ENCODE peak calls at places on chromosomes 3 and 15, in six cellular contexts. P, Q, E, L, J and H are unnamed samples.
A peak's percentile ranks its signal among the peaks of the same experiment; 100 is the strongest.

GRCh38 chr3:72487078-72487765 is 361.0 kb downstream of the SHQ1 start:
- DNase-seq in J (no peak), P (no peak), E (peak; percentile 27), Q (peak; percentile 45), L (peak; percentile 46), H (no peak)

GRCh38 chr3:126848991-126849390 is 133.9 kb upstream of the PLXNA1 start:
- DNase-seq in L (no peak), P (no peak), J (no peak), Q (no peak), E (no peak), H (no peak)

GRCh38 chr3:8972614-8973013 is 9.3 kb upstream of the RAD18 start:
- DNase-seq in L (no peak), J (no peak), P (no peak), E (peak; percentile 5), Q (no peak), H (no peak)

GRCh38 chr15:100918690-100919480 is at the start of gene LRRK1:
- DNase-seq in L (peak; percentile 43), P (peak; percentile 33), J (no peak), E (no peak), Q (peak; percentile 48), H (peak; percentile 34)

GRCh38 chr3:119731545-119732343 is 28.9 kb downstream of the CFAP91 start:
- DNase-seq in J (no peak), P (no peak), E (no peak), L (no peak), Q (no peak), H (no peak)

GRCh38 chr3:48411041-48411588 is 18.8 kb downstream of the PLXNB1 start:
- DNase-seq in J (no peak), E (no peak), L (no peak), Q (peak; percentile 1), P (no peak), H (no peak)

GRCh38 chr3:48572517-48572916 is 8.9 kb upstream of the UCN2 start:
- DNase-seq in Q (no peak), E (no peak), P (no peak), L (no peak), J (no peak), H (no peak)

GRCh38 chr3:33186524-33187367 is 31.9 kb downstream of the SUSD5 start:
- DNase-seq in J (no peak), Q (no peak), L (no peak), P (no peak), E (no peak), H (no peak)

GRCh38 chr3:197422506-197422905 is 124.1 kb upstream of the DLG1 start:
- DNase-seq in L (no peak), Q (no peak), P (no peak), E (no peak), J (no peak), H (no peak)

GRCh38 chr15:49215768-49216739 is 46.0 kb downstream of the GALK2 start:
- DNase-seq in L (no peak), E (peak; percentile 22), J (no peak), Q (peak; percentile 50), P (no peak), H (no peak)

GRCh38 chr3:71931930-71932329 is 147.0 kb upstream of the PROK2 start:
- DNase-seq in J (no peak), E (no peak), Q (no peak), L (no peak), P (no peak), H (no peak)

GRCh38 chr3:73004316-73004715 is 7.7 kb downstream of the PPP4R2 start:
- DNase-seq in L (no peak), J (no peak), E (no peak), P (no peak), Q (no peak), H (no peak)

GRCh38 chr3:30356901-30357753 is 249.3 kb upstream of the TGFBR2 start:
- DNase-seq in E (no peak), P (no peak), J (no peak), L (no peak), Q (no peak), H (no peak)

GRCh38 chr3:111845996-111846395 is 13.1 kb upstream of the PHLDB2 start:
- DNase-seq in L (no peak), P (no peak), Q (no peak), J (no peak), E (no peak), H (no peak)

GRCh38 chr3:164478323-164478722 is 600.0 kb downstream of the SI start:
- DNase-seq in L (no peak), Q (no peak), P (no peak), E (no peak), J (no peak), H (no peak)

GRCh38 chr3:196339493-196340254 is 1.5 kb upstream of the TM4SF19 start:
- DNase-seq in P (no peak), Q (no peak), E (no peak), J (no peak), L (no peak), H (no peak)

GRCh38 chr3:67094769-67095168 is 96.7 kb downstream of the KBTBD8 start:
- DNase-seq in J (no peak), L (no peak), E (no peak), Q (peak; percentile 10), P (no peak), H (no peak)

GRCh38 chr3:27939510-27939909 is 217.4 kb upstream of the EOMES start:
- DNase-seq in L (no peak), P (no peak), J (no peak), E (no peak), Q (no peak), H (no peak)

GRCh38 chr3:4977001-4977888 is 2.0 kb upstream of the BHLHE40 start:
- DNase-seq in J (no peak), E (peak; percentile 82), P (peak; percentile 68), Q (peak; percentile 82), L (peak; percentile 89), H (no peak)

GRCh38 chr3:72633534-72633933 is 214.7 kb downstream of the SHQ1 start:
- DNase-seq in L (no peak), J (no peak), E (no peak), P (no peak), Q (no peak), H (no peak)

GRCh38 chr15:79221696-79222095 is 60.8 kb upstream of the ANKRD34C start:
- DNase-seq in P (no peak), Q (no peak), J (no peak), E (no peak), L (no peak), H (no peak)

GRCh38 chr15:69141286-69141701 is 19.1 kb upstream of the GLCE start:
- DNase-seq in E (no peak), J (no peak), L (no peak), P (no peak), Q (no peak), H (no peak)

GRCh38 chr15:70907784-70908471 is 15.3 kb downstream of the LRRC49 start:
- DNase-seq in L (no peak), Q (no peak), J (no peak), E (no peak), P (no peak), H (no peak)
- TF ChIP-seq CTCF in L (no peak), Q (no peak), J (peak; percentile 40), E (peak; percentile 40), P (peak; percentile 65), H (peak; percentile 61)

GRCh38 chr15:96331942-96332853 is 1.7 kb downstream of the NR2F2 start:
- DNase-seq in L (no peak), Q (peak; percentile 68), J (no peak), P (no peak), E (no peak), H (no peak)

GRCh38 chr15:96330450-96331140 is at the start of gene NR2F2:
- DNase-seq in L (peak; percentile 95), Q (peak; percentile 96), J (peak; percentile 82), E (no peak), P (peak; percentile 93), H (peak; percentile 91)

GRCh38 chr15:96330064-96330449 is 443 bp upstream of the NR2F2 start:
- DNase-seq in J (no peak), E (no peak), Q (peak; percentile 75), P (peak; percentile 59), L (no peak), H (peak; percentile 72)

GRCh38 chr15:96332854-96333193 is 2.3 kb downstream of the NR2F2 start:
- DNase-seq in Q (no peak), J (no peak), P (no peak), L (no peak), E (no peak), H (no peak)

DNA sequence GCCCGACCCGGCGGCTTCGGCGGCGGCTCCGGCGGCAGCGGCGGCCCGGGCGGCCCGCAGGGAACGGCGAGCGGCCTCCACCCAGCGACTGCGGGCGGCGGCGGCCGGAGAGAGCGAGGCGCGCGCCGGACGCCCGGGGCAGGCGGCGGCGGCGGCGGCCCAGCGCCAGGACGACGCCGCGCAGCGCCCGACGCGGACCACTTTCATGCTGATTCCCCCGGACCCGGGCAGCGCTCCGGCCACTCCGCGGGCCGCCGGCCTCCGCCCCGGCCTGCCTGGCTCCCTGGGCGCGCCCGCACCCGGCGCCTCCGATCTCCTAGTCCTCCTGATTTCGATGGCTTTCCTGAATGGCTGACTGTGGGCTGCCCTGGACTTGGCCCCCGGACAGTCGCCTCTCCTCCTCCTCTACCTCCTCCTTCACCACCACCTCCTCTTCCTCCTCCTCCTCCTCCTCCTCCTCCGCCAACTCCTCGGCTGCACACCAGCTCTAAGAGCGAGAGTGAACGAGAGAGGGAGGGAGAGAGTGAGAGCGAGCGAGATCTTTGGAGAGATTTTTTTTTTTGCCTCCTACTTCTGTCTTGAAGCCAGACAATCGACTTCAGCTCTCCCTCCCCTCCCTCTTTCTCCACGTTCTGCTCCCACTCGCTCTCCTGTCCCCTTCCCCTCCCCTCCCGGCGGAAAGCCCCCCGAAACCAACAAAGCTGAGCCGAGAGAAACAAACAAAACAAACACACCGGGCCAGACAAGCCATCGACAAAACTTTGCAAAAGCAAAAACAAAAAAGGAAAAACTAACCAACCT is 841 bp downstream of the NR2F2 start:
- DNase-seq in E (no peak), Q (no peak), J (no peak), P (peak; percentile 56), L (no peak), H (peak; percentile 62)
- TF ChIP-seq CTCF in E (no peak), Q (peak; percentile 3), J (no peak), P (no peak), L (no peak), H (no peak)

GRCh38 chr3:128464188-128464587 is 2.5 kb downstream of the DNAJB8 start:
- DNase-seq in E (no peak), Q (no peak), L (no peak), P (no peak), J (no peak), H (no peak)
- TF ChIP-seq CTCF in E (no peak), Q (no peak), L (no peak), P (no peak), J (no peak), H (no peak)

DNA sequence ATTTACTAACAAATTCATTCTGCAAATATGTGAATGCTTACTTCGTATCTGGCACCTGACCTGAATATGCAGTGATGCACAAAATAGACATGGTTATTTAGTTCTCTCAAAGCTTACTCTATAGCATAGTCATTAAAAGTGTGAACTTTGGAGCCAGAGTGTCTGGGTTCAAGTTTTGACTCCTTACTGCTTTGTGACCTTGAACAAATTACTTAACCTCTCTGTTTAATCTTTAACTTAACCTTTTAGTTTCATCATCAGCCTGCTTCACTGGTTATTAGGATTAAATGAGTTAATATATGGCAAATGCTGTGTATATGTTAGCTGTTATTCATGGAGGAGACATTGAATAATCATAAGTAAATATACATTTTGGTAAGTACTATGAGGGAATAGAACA is 12.1 kb upstream of the MGA start:
- DNase-seq in P (no peak), J (no peak), E (no peak), Q (no peak), L (no peak), H (no peak)
- TF ChIP-seq CTCF in P (no peak), J (no peak), E (no peak), Q (no peak), L (no peak), H (no peak)

GRCh38 chr3:45491344-45491743 is 103.0 kb downstream of the LARS2 start:
- DNase-seq in P (no peak), L (no peak), Q (no peak), J (no peak), E (no peak), H (no peak)
- TF ChIP-seq CTCF in P (no peak), L (no peak), Q (no peak), J (no peak), E (no peak), H (no peak)